ENCODE peak calls at places on chromosomes 7 and 10, in five cellular contexts. B is WTC11; L is activated CD8-positive, alpha-beta memory T cell treated with anti-CD3 and anti-CD28 coated beads for 1 hour; I is breast epithelium; T is NCI-H2081. O is an unnamed sample.

GRCh38 chr7:101225650-101226049 is 7.7 kb downstream of the ZNHIT1 start:
- DNase-seq in L (no peak), I (no peak), B (no peak), T (no peak), O (no peak)

GRCh38 chr7:31663072-31663471 is 23.9 kb upstream of the PPP1R17 start:
- DNase-seq in T (no peak), L (no peak), I (no peak), B (peak; percentile 68), O (no peak)

GRCh38 chr7:43808410-43808809 is 49.9 kb downstream of the BLVRA start:
- DNase-seq in I (peak; percentile 19), B (no peak), T (no peak), L (no peak), O (no peak)

GRCh38 chr7:28045592-28045991 is 135.0 kb downstream of the JAZF1 start:
- DNase-seq in L (no peak), T (no peak), I (no peak), B (no peak), O (no peak)

GRCh38 chr7:23530355-23530754 is 1.4 kb downstream of the TRA2A start:
- DNase-seq in I (peak; percentile 32), B (no peak), L (no peak), T (peak; percentile 66), O (no peak)

GRCh38 chr7:98329974-98330373 is 48.5 kb downstream of the BRI3 start:
- DNase-seq in T (no peak), L (no peak), B (no peak), I (no peak), O (no peak)

GRCh38 chr7:22859676-22860290 is 37.1 kb upstream of the TOMM7 start:
- DNase-seq in T (no peak), I (no peak), L (no peak), B (no peak), O (no peak)

GRCh38 chr7:38681882-38682281 is 50.7 kb upstream of the AMPH start:
- DNase-seq in I (no peak), B (no peak), T (peak; percentile 96), L (no peak), O (no peak)

GRCh38 chr7:158819571-158820203 is 9.6 kb downstream of the ESYT2 start:
- DNase-seq in I (no peak), L (no peak), B (no peak), T (no peak), O (no peak)

GRCh38 chr7:79130715-79131114 is 322.8 kb downstream of the MAGI2 start:
- DNase-seq in T (no peak), L (no peak), I (no peak), B (no peak), O (no peak)

GRCh38 chr10:7385114-7385513 is 25.7 kb downstream of the SFMBT2 start:
- DNase-seq in L (no peak), I (no peak), T (no peak), B (no peak), O (no peak)

GRCh38 chr7:44368885-44369284 is 43.5 kb upstream of the CAMK2B start:
- DNase-seq in T (no peak), L (no peak), I (no peak), B (no peak), O (no peak)

GRCh38 chr7:70042533-70042932 is 444.3 kb downstream of the AUTS2 start:
- DNase-seq in L (no peak), B (no peak), T (peak; percentile 28), I (no peak), O (no peak)

GRCh38 chr7:130242198-130243014 is 24.3 kb upstream of the CPA2 start:
- DNase-seq in T (peak; percentile 83), B (peak; percentile 81), L (peak; percentile 29), I (peak; percentile 20), O (peak; percentile 75)

GRCh38 chr10:126387931-126388911 is at the start of gene ADAM12:
- DNase-seq in I (peak; percentile 32), B (peak; percentile 46), T (no peak), L (no peak), O (peak; percentile 33)

GRCh38 chr7:4201566-4201965 is 480.5 kb upstream of the FOXK1 start:
- DNase-seq in B (no peak), L (no peak), I (no peak), T (no peak), O (no peak)

GRCh38 chr10:65416094-65416493 is 1509.7 kb upstream of the LRRTM3 start:
- DNase-seq in I (no peak), T (no peak), B (no peak), L (no peak), O (no peak)

GRCh38 chr10:5546891-5547683 is 22.3 kb downstream of the CALML3 start:
- DNase-seq in I (peak; percentile 76), L (no peak), B (peak; percentile 3), T (no peak), O (no peak)

GRCh38 chr7:20514364-20514763 is 101.1 kb upstream of the ABCB5 start:
- DNase-seq in L (no peak), T (peak; percentile 96), I (no peak), B (no peak), O (peak; percentile 26)

GRCh38 chr7:41599760-41600159 is 103.1 kb downstream of the INHBA start:
- DNase-seq in B (peak; percentile 86), L (no peak), T (no peak), I (no peak), O (no peak)

GRCh38 chr7:148540041-148540738 is 50.4 kb upstream of the C7orf33 start:
- DNase-seq in B (no peak), T (no peak), L (no peak), I (no peak), O (no peak)

GRCh38 chr7:17289074-17289665 is 9.3 kb upstream of the AHR start:
- DNase-seq in L (no peak), I (no peak), B (no peak), T (no peak), O (no peak)